ENCODE peak calls at places on chromosome X, in nine cellular contexts. K, H, O, V, B, N, A, D and M are unnamed samples.

GRCh38 chrX:118519411-118520205 is 24.0 kb downstream of the DOCK11 start:
- DNase-seq in B (no peak), O (no peak), H (peak), V (no peak), D (no peak), A (peak), K (no peak), N (peak), M (no peak)

GRCh38 chrX:64204252-64204651 is 1.3 kb downstream of the AMER1 start:
- DNase-seq in D (no peak), H (peak), V (no peak), K (peak), A (peak), B (no peak), N (peak), O (no peak), M (peak)

GRCh38 chrX:109347618-109348017 is 134.3 kb downstream of the GUCY2F start:
- DNase-seq in V (no peak), A (peak), O (no peak), H (peak), D (no peak), B (peak), K (no peak), N (peak), M (no peak)

GRCh38 chrX:40132751-40133150 is 35.0 kb upstream of the BCOR start:
- DNase-seq in H (peak), N (peak), O (no peak), V (no peak), A (peak), D (no peak), K (peak), B (no peak), M (peak)

GRCh38 chrX:22559506-22559905 is 286.8 kb downstream of the CBLL2 start:
- DNase-seq in D (no peak), N (no peak), V (no peak), K (no peak), A (peak), O (no peak), H (no peak), B (no peak), M (no peak)

GRCh38 chrX:23394421-23394820 is 59.8 kb downstream of the PTCHD1 start:
- DNase-seq in H (no peak), K (no peak), N (no peak), O (no peak), B (no peak), D (no peak), A (no peak), V (no peak), M (no peak)

GRCh38 chrX:134688839-134689238 is 30.6 kb upstream of the PLAC1 start:
- DNase-seq in D (no peak), K (no peak), O (no peak), H (peak), V (no peak), B (no peak), A (peak), N (peak), M (no peak)

GRCh38 chrX:31845003-31845402 is 773.2 kb upstream of the FTHL17 start:
- DNase-seq in V (no peak), B (no peak), K (no peak), O (no peak), A (no peak), N (no peak), D (no peak), H (no peak), M (no peak)

GRCh38 chrX:39905475-39905889 is 192.3 kb downstream of the BCOR start:
- DNase-seq in K (no peak), B (no peak), D (no peak), V (no peak), H (peak), N (no peak), O (no peak), A (no peak), M (peak)

GRCh38 chrX:100248894-100249493 is 161.1 kb downstream of the PCDH19 start:
- DNase-seq in N (no peak), D (no peak), B (no peak), O (no peak), K (no peak), V (no peak), H (no peak), A (no peak), M (no peak)

GRCh38 chrX:41350976-41351569 is 17.1 kb downstream of the DDX3X start:
- DNase-seq in D (no peak), O (no peak), N (no peak), K (no peak), V (no peak), H (peak), A (no peak), B (peak), M (no peak)

GRCh38 chrX:47501226-47502071 is 18.4 kb upstream of the ZNF41 start:
- DNase-seq in N (peak), O (no peak), A (peak), B (peak), D (no peak), H (peak), V (no peak), K (no peak), M (no peak)

GRCh38 chrX:9562851-9563250 is 98.0 kb downstream of the TBL1X start:
- DNase-seq in A (peak), V (no peak), N (peak), H (peak), K (no peak), O (peak), D (no peak), B (no peak), M (no peak)

GRCh38 chrX:15909605-15910004 is 55.0 kb upstream of the AP1S2 start:
- DNase-seq in K (no peak), H (no peak), O (no peak), D (no peak), N (no peak), V (no peak), B (no peak), A (no peak), M (no peak)

GRCh38 chrX:7133036-7133412 is 14.5 kb upstream of the STS start:
- DNase-seq in A (peak), V (no peak), B (no peak), H (peak), N (peak), O (no peak), K (no peak), D (no peak), M (no peak)

GRCh38 chrX:11757729-11758399 is at the start of gene MSL3:
- DNase-seq in H (peak), B (peak), K (peak), N (peak), D (peak), A (peak), V (peak), O (no peak), M (peak)

GRCh38 chrX:100368167-100368566 is 41.9 kb downstream of the PCDH19 start:
- DNase-seq in K (no peak), D (no peak), A (peak), N (no peak), V (peak), H (peak), B (peak), O (no peak), M (peak)

GRCh38 chrX:142686206-142686605 is 339.5 kb upstream of the SPANXN4 start:
- DNase-seq in N (no peak), K (no peak), D (no peak), H (no peak), A (no peak), B (no peak), V (no peak), O (no peak), M (no peak)

GRCh38 chrX:132409780-132410556 is 78.9 kb downstream of the MBNL3 start:
- DNase-seq in K (no peak), B (no peak), N (no peak), O (no peak), A (no peak), D (no peak), V (no peak), H (no peak), M (no peak)

GRCh38 chrX:125436855-125437254 is 117.2 kb downstream of the TEX13C start:
- DNase-seq in B (peak), N (no peak), A (no peak), V (no peak), D (peak), O (no peak), K (no peak), H (no peak), M (no peak)

GRCh38 chrX:7077241-7077909 is 70.1 kb upstream of the STS start:
- DNase-seq in D (no peak), A (no peak), K (no peak), B (no peak), H (no peak), N (no peak), V (no peak), O (no peak), M (no peak)